ENCODE peak calls at places on chromosome 17, in eight cellular contexts. One of them, this sample, is unnamed. For H3K4me1, the result is how much of the 10 kb centered on the place peaks cover.

GRCh38 chr17:42985225-42985624 is 4.9 kb downstream of the RUNDC1 start:
- DNase-seq in right lobe of liver: no peak
- DNase-seq in uterus: no peak
- DNase-seq in body of pancreas: no peak
- DNase-seq in Peyer's patch: no peak
- DNase-seq in A549: no peak
- DNase-seq in IMR-90: no peak
- DNase-seq in heart left ventricle: no peak
- DNase-seq in this sample: no peak

GRCh38 chr17:72387487-72387886 is 266.7 kb downstream of the SOX9 start:
- DNase-seq in body of pancreas: no peak
- DNase-seq in uterus: no peak
- DNase-seq in Peyer's patch: no peak
- DNase-seq in heart left ventricle: no peak
- DNase-seq in IMR-90: peak
- DNase-seq in A549: no peak
- DNase-seq in right lobe of liver: no peak
- DNase-seq in this sample: no peak

GRCh38 chr17:75474736-75475135 is 18.3 kb downstream of the TMEM94 start:
- DNase-seq in Peyer's patch: no peak
- DNase-seq in heart left ventricle: no peak
- DNase-seq in right lobe of liver: no peak
- DNase-seq in uterus: no peak
- DNase-seq in A549: no peak
- DNase-seq in IMR-90: no peak
- DNase-seq in body of pancreas: no peak
- DNase-seq in this sample: no peak

GRCh38 chr17:51000835-51001638 is 119.6 kb downstream of the SPAG9 start:
- DNase-seq in body of pancreas: no peak
- DNase-seq in Peyer's patch: no peak
- DNase-seq in IMR-90: peak
- DNase-seq in right lobe of liver: no peak
- DNase-seq in uterus: no peak
- DNase-seq in A549: peak
- DNase-seq in heart left ventricle: no peak
- DNase-seq in this sample: no peak

GRCh38 chr17:81034168-81034777 is 678 bp upstream of the BAIAP2 start:
- DNase-seq in right lobe of liver: peak
- DNase-seq in uterus: no peak
- DNase-seq in body of pancreas: no peak
- DNase-seq in IMR-90: no peak
- DNase-seq in A549: no peak
- DNase-seq in heart left ventricle: no peak
- DNase-seq in Peyer's patch: no peak
- DNase-seq in this sample: no peak

GRCh38 chr17:45298546-45299285 is 18.1 kb downstream of the MAP3K14 start:
- DNase-seq in heart left ventricle: no peak
- DNase-seq in IMR-90: no peak
- DNase-seq in Peyer's patch: no peak
- DNase-seq in body of pancreas: no peak
- DNase-seq in uterus: no peak
- DNase-seq in A549: no peak
- DNase-seq in right lobe of liver: no peak
- DNase-seq in this sample: no peak

GRCh38 chr17:47935961-47936360 is 5.4 kb upstream of the PNPO start:
- DNase-seq in uterus: no peak
- DNase-seq in body of pancreas: no peak
- DNase-seq in right lobe of liver: no peak
- DNase-seq in heart left ventricle: no peak
- DNase-seq in A549: peak
- DNase-seq in Peyer's patch: no peak
- DNase-seq in IMR-90: peak
- DNase-seq in this sample: no peak

GRCh38 chr17:34379876-34380275 is 16.8 kb upstream of the CCL1 start:
- DNase-seq in Peyer's patch: no peak
- DNase-seq in right lobe of liver: no peak
- DNase-seq in A549: no peak
- DNase-seq in IMR-90: no peak
- DNase-seq in uterus: no peak
- DNase-seq in body of pancreas: no peak
- DNase-seq in heart left ventricle: no peak
- DNase-seq in this sample: no peak

GRCh38 chr17:40473573-40474365 is 27.7 kb downstream of the TNS4 start:
- DNase-seq in A549: no peak
- DNase-seq in uterus: no peak
- DNase-seq in heart left ventricle: no peak
- DNase-seq in Peyer's patch: no peak
- DNase-seq in IMR-90: no peak
- DNase-seq in right lobe of liver: no peak
- DNase-seq in body of pancreas: no peak
- DNase-seq in this sample: no peak

GRCh38 chr17:9647014-9647413 is 1.7 kb downstream of the USP43 start:
- DNase-seq in uterus: no peak
- DNase-seq in Peyer's patch: no peak
- DNase-seq in IMR-90: no peak
- DNase-seq in body of pancreas: no peak
- DNase-seq in heart left ventricle: no peak
- DNase-seq in A549: no peak
- DNase-seq in right lobe of liver: no peak
- DNase-seq in this sample: no peak

GRCh38 chr17:44501866-44502265 is 1.3 kb downstream of the GPATCH8 start:
- DNase-seq in right lobe of liver: no peak
- DNase-seq in body of pancreas: no peak
- DNase-seq in uterus: no peak
- DNase-seq in IMR-90: peak
- DNase-seq in Peyer's patch: no peak
- DNase-seq in A549: no peak
- DNase-seq in heart left ventricle: no peak
- DNase-seq in this sample: no peak

GRCh38 chr17:29178750-29179231 is 1.4 kb downstream of the MYO18A start:
- DNase-seq in uterus: no peak
- DNase-seq in right lobe of liver: no peak
- DNase-seq in heart left ventricle: peak
- DNase-seq in Peyer's patch: peak
- DNase-seq in A549: peak
- DNase-seq in IMR-90: no peak
- DNase-seq in body of pancreas: no peak
- DNase-seq in this sample: no peak

GRCh38 chr17:81436294-81436849 is 41.1 kb downstream of the BAHCC1 start:
- DNase-seq in right lobe of liver: no peak
- DNase-seq in A549: no peak
- DNase-seq in uterus: peak
- DNase-seq in heart left ventricle: peak
- DNase-seq in body of pancreas: no peak
- DNase-seq in Peyer's patch: no peak
- DNase-seq in IMR-90: no peak
- DNase-seq in this sample: peak

GRCh38 chr17:37527249-37527851 is 37.7 kb downstream of the DUSP14 start:
- DNase-seq in Peyer's patch: no peak
- DNase-seq in right lobe of liver: no peak
- DNase-seq in body of pancreas: no peak
- DNase-seq in IMR-90: peak
- DNase-seq in A549: peak
- DNase-seq in uterus: no peak
- DNase-seq in heart left ventricle: no peak
- DNase-seq in this sample: no peak

GRCh38 chr17:57875109-57876022 is 25.5 kb upstream of the MRPS23 start:
- DNase-seq in uterus: peak
- DNase-seq in Peyer's patch: peak
- DNase-seq in IMR-90: peak
- DNase-seq in body of pancreas: peak
- DNase-seq in heart left ventricle: peak
- DNase-seq in A549: peak
- DNase-seq in right lobe of liver: no peak
- DNase-seq in this sample: peak
- TF ChIP-seq CTCF in uterus: peak
- TF ChIP-seq CTCF in Peyer's patch: peak
- TF ChIP-seq CTCF in IMR-90: peak
- TF ChIP-seq CTCF in body of pancreas: peak
- TF ChIP-seq CTCF in heart left ventricle: peak
- TF ChIP-seq CTCF in A549: peak
- TF ChIP-seq CTCF in right lobe of liver: peak
- TF ChIP-seq CTCF in this sample: peak

GRCh38 chr17:64983708-64984107 is 64.4 kb upstream of the LRRC37A3 start:
- DNase-seq in body of pancreas: no peak
- DNase-seq in heart left ventricle: no peak
- DNase-seq in uterus: no peak
- DNase-seq in Peyer's patch: peak
- DNase-seq in right lobe of liver: no peak
- DNase-seq in A549: no peak
- DNase-seq in IMR-90: no peak
- DNase-seq in this sample: no peak
- H3K4me1 ChIP-seq in body of pancreas: under half
- H3K4me1 ChIP-seq in heart left ventricle: under half
- H3K4me1 ChIP-seq in uterus: under half
- H3K4me1 ChIP-seq in Peyer's patch: under half
- H3K4me1 ChIP-seq in right lobe of liver: under half
- H3K4me1 ChIP-seq in A549: under half
- H3K4me1 ChIP-seq in IMR-90: under half
- H3K4me1 ChIP-seq in this sample: under half

GRCh38 chr17:8176197-8176940 is at the start of gene TMEM107:
- DNase-seq in IMR-90: peak
- DNase-seq in body of pancreas: peak
- DNase-seq in A549: peak
- DNase-seq in uterus: peak
- DNase-seq in Peyer's patch: peak
- DNase-seq in right lobe of liver: peak
- DNase-seq in heart left ventricle: peak
- DNase-seq in this sample: peak
- TF ChIP-seq POLR2A in IMR-90: no peak
- TF ChIP-seq POLR2A in body of pancreas: peak
- TF ChIP-seq POLR2A in A549: peak
- TF ChIP-seq POLR2A in uterus: peak
- TF ChIP-seq POLR2A in Peyer's patch: no peak
- TF ChIP-seq POLR2A in right lobe of liver: no peak
- TF ChIP-seq POLR2A in heart left ventricle: no peak
- TF ChIP-seq POLR2A in this sample: peak

GRCh38 chr17:2412561-2413021 is 11.7 kb upstream of the MNT start:
- DNase-seq in right lobe of liver: no peak
- DNase-seq in heart left ventricle: no peak
- DNase-seq in A549: no peak
- DNase-seq in Peyer's patch: no peak
- DNase-seq in uterus: no peak
- DNase-seq in body of pancreas: peak
- DNase-seq in IMR-90: no peak
- DNase-seq in this sample: no peak
- TF ChIP-seq CTCF in right lobe of liver: no peak
- TF ChIP-seq CTCF in heart left ventricle: peak
- TF ChIP-seq CTCF in A549: peak
- TF ChIP-seq CTCF in Peyer's patch: peak
- TF ChIP-seq CTCF in uterus: no peak
- TF ChIP-seq CTCF in body of pancreas: peak
- TF ChIP-seq CTCF in IMR-90: peak
- TF ChIP-seq CTCF in this sample: no peak